ENCODE peak calls at places on chromosome 6, in six cellular contexts. T is stimulated activated CD4-positive, alpha-beta T cell treated with anti-CD3 and anti-CD28 coated beads, Interleukin-1b, Interleukin-23, amount 100 ng/mL, for 4 hours; O is stimulated activated CD8-positive, alpha-beta memory T cell treated with anti-CD3 and anti-CD28 coated beads, Interleukin-4, amount 100 ng/mL, for 24 hours; H is endodermal cell; J is ELF-1; R is activated CD4-positive, alpha-beta T cell treated with anti-CD3 and anti-CD28 coated beads, Interleukin-2, amount 50 U/mL, for 24 hours. M is an unnamed sample.

GRCh38 chr6:129055796-129056195 is 172.9 kb downstream of the LAMA2 start:
- DNase-seq in O (no peak), J (no peak), R (no peak), T (no peak), H (no peak), M (peak; percentile 2)

GRCh38 chr6:77403424-77403823 is 59.9 kb downstream of the HTR1B start:
- DNase-seq in T (no peak), J (no peak), H (no peak), R (no peak), O (no peak), M (no peak)

GRCh38 chr6:146047356-146047755 is 18.5 kb downstream of the GRM1 start:
- DNase-seq in J (no peak), H (no peak), T (no peak), O (no peak), R (no peak), M (no peak)

GRCh38 chr6:100304575-100304974 is 160.1 kb downstream of the SIM1 start:
- DNase-seq in J (no peak), O (no peak), T (no peak), H (no peak), R (no peak), M (peak; percentile 86)

GRCh38 chr6:111769365-111770127 is 103.7 kb downstream of the FYN start:
- DNase-seq in H (no peak), T (no peak), O (no peak), J (no peak), R (no peak), M (no peak)

GRCh38 chr6:138970856-138971425 is 17.1 kb downstream of the REPS1 start:
- DNase-seq in J (no peak), H (no peak), T (no peak), O (no peak), R (no peak), M (peak; percentile 85)

GRCh38 chr6:56382416-56382940 is 135.1 kb upstream of the COL21A1 start:
- DNase-seq in R (no peak), H (no peak), O (no peak), J (no peak), T (no peak), M (no peak)

GRCh38 chr6:3421763-3422456 is 34.9 kb downstream of the SLC22A23 start:
- DNase-seq in J (peak; percentile 46), H (no peak), T (no peak), R (no peak), O (no peak), M (peak; percentile 85)

GRCh38 chr6:61887425-61887824 is 398.6 kb downstream of the KHDRBS2 start:
- DNase-seq in O (no peak), H (no peak), R (no peak), T (no peak), J (no peak), M (no peak)

GRCh38 chr6:139470971-139471370 is 96.5 kb upstream of the CITED2 start:
- DNase-seq in R (no peak), J (no peak), O (no peak), T (no peak), H (no peak), M (no peak)

GRCh38 chr6:170261643-170262480 is 29.0 kb downstream of the DLL1 start:
- DNase-seq in T (no peak), O (no peak), R (no peak), H (no peak), J (no peak), M (no peak)

GRCh38 chr6:1162367-1163275 is 149.3 kb upstream of the FOXQ1 start:
- DNase-seq in T (no peak), O (no peak), J (peak; percentile 11), H (no peak), R (no peak), M (no peak)

GRCh38 chr6:121236984-121237383 is 97.3 kb downstream of the TBC1D32 start:
- DNase-seq in H (no peak), O (no peak), R (no peak), J (no peak), T (no peak), M (no peak)

GRCh38 chr6:107488174-107488874 is 1.6 kb upstream of the SOBP start:
- DNase-seq in O (no peak), T (no peak), J (peak; percentile 16), R (no peak), H (no peak), M (no peak)

GRCh38 chr6:11050735-11051134 is 6.6 kb upstream of the ELOVL2 start:
- DNase-seq in T (no peak), O (no peak), J (peak; percentile 34), R (no peak), H (no peak), M (no peak)

GRCh38 chr6:148967546-148967945 is 220.7 kb downstream of the UST start:
- DNase-seq in R (no peak), O (no peak), T (no peak), J (peak; percentile 40), H (peak; percentile 65), M (no peak)

GRCh38 chr6:152099816-152100618 is 292.5 kb downstream of the ESR1 start:
- DNase-seq in R (no peak), J (peak; percentile 62), T (no peak), O (no peak), H (no peak), M (peak; percentile 68)

GRCh38 chr6:139577124-139577800 is 202.8 kb upstream of the CITED2 start:
- DNase-seq in H (no peak), O (no peak), R (no peak), J (no peak), T (no peak), M (no peak)

GRCh38 chr6:150627601-150628012 is 27.9 kb downstream of the PLEKHG1 start:
- DNase-seq in T (no peak), R (no peak), J (no peak), O (no peak), H (no peak), M (peak; percentile 56)

GRCh38 chr6:117733341-117733740 is 58.1 kb downstream of the NUS1 start:
- DNase-seq in J (no peak), T (no peak), H (no peak), O (no peak), R (no peak), M (no peak)

GRCh38 chr6:45657243-45657642 is 279.5 kb upstream of the SUPT3H start:
- DNase-seq in O (no peak), R (no peak), T (no peak), H (no peak), J (no peak), M (no peak)